ENCODE peak calls at places on chromosomes 4 and X, in seven cellular contexts. C is EL; U is adipocyte; Z is stimulated activated CD4-positive, alpha-beta T cell treated with anti-CD3 and anti-CD28 coated beads, TNF-alpha, amount 100 ng/mL, for 1 hour; J is Kasumi-1; G is HTR-8/SVneo; W is activated naive CD4-positive, alpha-beta T cell treated with anti-CD3 and anti-CD28 coated beads for 36 hours. D is an unnamed sample.
A peak's percentile ranks its signal among the peaks of the same experiment; 100 is the strongest.

GRCh38 chr4:8151165-8151650 is 7.4 kb downstream of the ABLIM2 start:
- DNase-seq in G (no peak), Z (no peak), U (no peak), J (no peak), W (no peak), C (no peak), D (no peak)

GRCh38 chrX:135931644-135932487 is 38.4 kb downstream of the SAGE1 start:
- DNase-seq in U (peak; percentile 66), G (no peak), W (peak; percentile 57), C (peak; percentile 18), J (peak; percentile 23), Z (no peak), D (no peak)

GRCh38 chr4:113825272-113825671 is 63.7 kb upstream of the CAMK2D start:
- DNase-seq in G (no peak), C (no peak), U (no peak), W (peak; percentile 28), Z (no peak), J (peak; percentile 84), D (no peak)

GRCh38 chrX:63513825-63514574 is 162.9 kb upstream of the SPIN4 start:
- DNase-seq in G (no peak), Z (no peak), W (no peak), U (peak; percentile 81), C (peak; percentile 75), J (no peak), D (no peak)

GRCh38 chrX:15789979-15790765 is at the start of gene ZRSR2:
- DNase-seq in U (peak; percentile 93), Z (peak; percentile 60), J (peak; percentile 63), G (peak; percentile 92), W (peak; percentile 88), C (peak; percentile 75), D (peak; percentile 70)

GRCh38 chrX:71178908-71179307 is 34.3 kb downstream of the NLGN3 start:
- DNase-seq in G (peak; percentile 70), U (peak; percentile 85), W (peak; percentile 53), C (peak; percentile 65), Z (no peak), J (peak; percentile 59), D (peak; percentile 20)

GRCh38 chr4:87931932-87932331 is 43.6 kb upstream of the SPP1 start:
- DNase-seq in U (no peak), Z (no peak), W (no peak), J (no peak), G (no peak), C (no peak), D (no peak)

GRCh38 chr4:186761281-186761897 is 37.7 kb upstream of the FAT1 start:
- DNase-seq in J (no peak), W (no peak), G (no peak), U (no peak), C (no peak), Z (no peak), D (no peak)

GRCh38 chr4:139875456-139875855 is 209.8 kb downstream of the MGST2 start:
- DNase-seq in W (no peak), U (no peak), J (no peak), Z (no peak), C (no peak), G (no peak), D (no peak)

GRCh38 chrX:19075754-19076153 is 46.5 kb downstream of the ADGRG2 start:
- DNase-seq in C (no peak), Z (no peak), W (no peak), U (no peak), J (no peak), G (no peak), D (no peak)

GRCh38 chr4:85094735-85095134 is 128.2 kb upstream of the WDFY3 start:
- DNase-seq in W (no peak), J (no peak), G (no peak), Z (no peak), C (no peak), U (no peak), D (no peak)

GRCh38 chrX:147476008-147476407 is 435.7 kb upstream of the FMR1 start:
- DNase-seq in Z (no peak), U (peak; percentile 4), G (no peak), C (no peak), W (peak; percentile 15), J (peak; percentile 18), D (no peak)

GRCh38 chr4:170026253-170026991 is at the start of gene MFAP3L:
- DNase-seq in J (peak; percentile 74), C (peak; percentile 85), G (peak; percentile 87), U (peak; percentile 96), W (peak; percentile 83), Z (peak; percentile 31), D (peak; percentile 45)

GRCh38 chr4:168408620-168409019 is 71.7 kb downstream of the DDX60L start:
- DNase-seq in G (peak; percentile 51), W (no peak), J (no peak), Z (no peak), C (peak; percentile 94), U (peak; percentile 92), D (peak; percentile 83)

GRCh38 chrX:107775734-107776511 is at the start of gene TSC22D3:
- DNase-seq in Z (no peak), U (peak; percentile 79), G (peak; percentile 21), W (peak; percentile 78), C (peak; percentile 64), J (peak; percentile 32), D (peak; percentile 35)

GRCh38 chr4:73599182-73599581 is 21.1 kb downstream of the RASSF6 start:
- DNase-seq in Z (no peak), C (peak; percentile 40), J (no peak), G (peak; percentile 4), U (peak; percentile 79), W (no peak), D (peak; percentile 27)

GRCh38 chr4:184755278-184755677 is 21.4 kb upstream of the CENPU start:
- DNase-seq in W (no peak), G (peak; percentile 60), C (peak; percentile 79), Z (no peak), U (peak; percentile 77), J (no peak), D (no peak)

GRCh38 chr4:87838207-87838606 is 5.4 kb downstream of the MEPE start:
- DNase-seq in W (no peak), Z (no peak), G (no peak), C (no peak), U (peak; percentile 23), J (peak; percentile 49), D (no peak)

GRCh38 chrX:19640693-19641374 is 125.5 kb upstream of the MAP3K15 start:
- DNase-seq in C (no peak), Z (no peak), J (no peak), U (no peak), G (no peak), W (no peak), D (no peak)

GRCh38 chr4:24722026-24722568 is 73.3 kb upstream of the SOD3 start:
- DNase-seq in Z (no peak), W (no peak), J (no peak), G (no peak), C (no peak), U (no peak), D (no peak)

GRCh38 chr4:84971319-84971932 is 4.9 kb upstream of the WDFY3 start:
- DNase-seq in Z (no peak), J (peak; percentile 75), W (no peak), C (peak; percentile 53), G (peak; percentile 24), U (peak; percentile 90), D (peak; percentile 7)

GRCh38 chr4:7254736-7255487 is 62.6 kb downstream of the SORCS2 start:
- DNase-seq in J (no peak), W (no peak), U (no peak), C (no peak), Z (no peak), G (no peak), D (no peak)

GRCh38 chr4:185915817-185916216 is 103.8 kb upstream of the SORBS2 start:
- DNase-seq in C (no peak), G (no peak), W (no peak), J (no peak), Z (no peak), U (no peak), D (no peak)

GRCh38 chr4:6885953-6886557 is 23.6 kb upstream of the TBC1D14 start:
- DNase-seq in Z (no peak), J (peak; percentile 92), G (no peak), U (peak; percentile 60), C (peak; percentile 53), W (peak; percentile 57), D (no peak)

GRCh38 chrX:101071585-101071984 is 7.1 kb upstream of the TMEM35A start:
- DNase-seq in U (no peak), C (no peak), W (no peak), Z (no peak), J (no peak), G (no peak), D (no peak)

GRCh38 chrX:116384406-116384805 is 52.0 kb upstream of the SLC6A14 start:
- DNase-seq in J (no peak), Z (no peak), C (no peak), W (no peak), G (no peak), U (peak; percentile 1), D (no peak)

GRCh38 chr4:87257523-87257922 is 37.1 kb upstream of the KLHL8 start:
- DNase-seq in J (no peak), U (no peak), W (no peak), G (no peak), C (no peak), Z (no peak), D (no peak)

GRCh38 chrX:13069771-13070410 is 25.5 kb upstream of the FAM9C start:
- DNase-seq in U (no peak), C (no peak), J (no peak), G (no peak), Z (no peak), W (no peak), D (no peak)

GRCh38 chr4:153239409-153239808 is 35.2 kb downstream of the TRIM2 start:
- DNase-seq in J (no peak), W (no peak), U (no peak), Z (no peak), C (no peak), G (no peak), D (no peak)

GRCh38 chr4:182770969-182771330 is 146.2 kb downstream of the DCTD start:
- DNase-seq in W (no peak), J (no peak), G (no peak), C (no peak), Z (no peak), U (no peak), D (no peak)

GRCh38 chr4:64014647-64015046 is 394.6 kb downstream of the TECRL start:
- DNase-seq in U (no peak), J (no peak), C (no peak), W (no peak), G (no peak), Z (no peak), D (no peak)

GRCh38 chrX:86295293-86295692 is 147.0 kb downstream of the DACH2 start:
- DNase-seq in U (no peak), C (no peak), Z (no peak), G (no peak), W (no peak), J (no peak), D (no peak)

GRCh38 chr4:64713256-64713840 is 304.1 kb upstream of the TECRL start:
- DNase-seq in W (no peak), G (no peak), C (peak; percentile 19), J (peak; percentile 45), Z (no peak), U (peak; percentile 53), D (no peak)

GRCh38 chr4:76589872-76590846 is 155.1 kb downstream of the SHROOM3 start:
- DNase-seq in J (no peak), U (peak; percentile 88), W (no peak), Z (no peak), G (peak; percentile 65), C (peak; percentile 96), D (no peak)

GRCh38 chrX:68826113-68826980 is 2.5 kb upstream of the EFNB1 start:
- DNase-seq in W (no peak), J (no peak), G (no peak), U (no peak), Z (no peak), C (no peak), D (no peak)

GRCh38 chr4:123613586-123614344 is 217.2 kb downstream of the SPRY1 start:
- DNase-seq in Z (no peak), G (no peak), W (no peak), J (no peak), C (no peak), U (no peak), D (no peak)